ENCODE peak calls at places on chromosomes 12 and 14, in six cellular contexts. B, M, O, N, V and W are unnamed samples.

GRCh38 chr14:50864911-50865310 is 6.9 kb upstream of the ABHD12B start:
- DNase-seq in B (no peak), M (no peak), O (no peak), N (no peak), V (no peak), W (no peak)

GRCh38 chr14:103501921-103502669 is 20.5 kb downstream of the CKB start:
- DNase-seq in B (peak), M (no peak), O (no peak), N (no peak), V (no peak), W (no peak)

GRCh38 chr12:88955541-88955940 is 375.3 kb upstream of the KITLG start:
- DNase-seq in B (no peak), M (no peak), O (no peak), N (no peak), V (no peak), W (no peak)

GRCh38 chr12:120536064-120536791 is 2.1 kb downstream of the RNF10 start:
- DNase-seq in B (no peak), M (no peak), O (no peak), N (no peak), V (peak), W (no peak)

GRCh38 chr12:99745895-99746294 is 98.3 kb downstream of the GARIN6 start:
- DNase-seq in B (no peak), M (no peak), O (no peak), N (no peak), V (no peak), W (no peak)

GRCh38 chr14:104856157-104856868 is 8.8 kb upstream of the CEP170B start:
- DNase-seq in B (peak), M (no peak), O (no peak), N (no peak), V (no peak), W (peak)

GRCh38 chr14:83316356-83316755 is 1782.7 kb upstream of the SEL1L start:
- DNase-seq in B (no peak), M (no peak), O (no peak), N (no peak), V (no peak), W (no peak)

GRCh38 chr14:96362965-96363750 is at the start of the genes ATG2B and GSKIP:
- DNase-seq in B (peak), M (peak), O (peak), N (peak), V (peak), W (peak)

GRCh38 chr12:95674631-95675030 is 115.9 kb downstream of the NTN4 start:
- DNase-seq in B (no peak), M (no peak), O (peak), N (peak), V (no peak), W (no peak)

GRCh38 chr12:106780010-106780625 is 5.6 kb downstream of the RIC8B start:
- DNase-seq in B (no peak), M (no peak), O (peak), N (no peak), V (no peak), W (no peak)

GRCh38 chr12:121582583-121583333 is 1.9 kb upstream of the KDM2B start:
- DNase-seq in B (no peak), M (no peak), O (no peak), N (no peak), V (no peak), W (no peak)

GRCh38 chr12:6927999-6928702 is 392 bp downstream of the ATN1 start:
- DNase-seq in B (no peak), M (no peak), O (no peak), N (no peak), V (no peak), W (no peak)

GRCh38 chr14:22549981-22550670 is 38.9 kb downstream of the DAD1 start:
- DNase-seq in B (no peak), M (no peak), O (peak), N (no peak), V (peak), W (no peak)

GRCh38 chr12:87439990-87440827 is 589.0 kb downstream of the C12orf50 start:
- DNase-seq in B (no peak), M (no peak), O (peak), N (no peak), V (no peak), W (no peak)

GRCh38 chr12:128408669-128409068 is 141.7 kb downstream of the TMEM132C start:
- DNase-seq in B (no peak), M (no peak), O (no peak), N (peak), V (no peak), W (no peak)

GRCh38 chr14:49975286-49975685 is 82.4 kb downstream of the ARF6 start:
- DNase-seq in B (no peak), M (no peak), O (peak), N (no peak), V (no peak), W (no peak)

GRCh38 chr12:51837286-51837685 is 11.2 kb downstream of the FIGNL2 start:
- DNase-seq in B (no peak), M (no peak), O (no peak), N (no peak), V (no peak), W (no peak)

GRCh38 chr14:81889529-81889928 is 355.9 kb upstream of the SEL1L start:
- DNase-seq in B (no peak), M (no peak), O (no peak), N (no peak), V (no peak), W (no peak)

GRCh38 chr14:29930283-29930682 is 2.6 kb upstream of the PRKD1 start:
- DNase-seq in B (no peak), M (no peak), O (peak), N (no peak), V (no peak), W (no peak)

GRCh38 chr14:68075382-68076029 is 255.9 kb downstream of the RAD51B start:
- DNase-seq in B (no peak), M (no peak), O (no peak), N (no peak), V (no peak), W (no peak)

DNA sequence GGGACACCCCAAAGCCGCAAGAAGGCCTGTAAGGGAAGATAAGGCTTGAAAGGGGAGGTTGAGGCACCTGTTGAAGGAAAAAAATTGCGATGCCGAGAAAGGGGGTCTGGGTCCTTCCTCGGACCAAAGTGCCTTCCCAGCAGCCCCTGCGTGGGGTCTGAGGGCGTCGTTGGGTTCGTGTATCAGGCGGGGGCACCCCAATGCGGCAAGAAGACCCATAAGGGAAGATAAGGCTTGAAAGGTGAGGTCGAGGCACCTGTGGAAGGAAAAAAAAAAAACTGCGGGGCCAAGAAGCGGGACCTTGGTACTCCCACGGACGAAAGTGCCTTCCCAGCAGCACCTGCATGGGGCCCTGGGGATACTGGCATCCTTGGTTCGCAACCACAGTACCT is 277.5 kb downstream of the ALG10 start:
- DNase-seq in B (no peak), M (no peak), O (no peak), N (no peak), V (no peak), W (no peak)
- TF ChIP-seq CTCF in B (no peak), M (no peak), O (no peak), N (no peak), V (no peak), W (no peak)

DNA sequence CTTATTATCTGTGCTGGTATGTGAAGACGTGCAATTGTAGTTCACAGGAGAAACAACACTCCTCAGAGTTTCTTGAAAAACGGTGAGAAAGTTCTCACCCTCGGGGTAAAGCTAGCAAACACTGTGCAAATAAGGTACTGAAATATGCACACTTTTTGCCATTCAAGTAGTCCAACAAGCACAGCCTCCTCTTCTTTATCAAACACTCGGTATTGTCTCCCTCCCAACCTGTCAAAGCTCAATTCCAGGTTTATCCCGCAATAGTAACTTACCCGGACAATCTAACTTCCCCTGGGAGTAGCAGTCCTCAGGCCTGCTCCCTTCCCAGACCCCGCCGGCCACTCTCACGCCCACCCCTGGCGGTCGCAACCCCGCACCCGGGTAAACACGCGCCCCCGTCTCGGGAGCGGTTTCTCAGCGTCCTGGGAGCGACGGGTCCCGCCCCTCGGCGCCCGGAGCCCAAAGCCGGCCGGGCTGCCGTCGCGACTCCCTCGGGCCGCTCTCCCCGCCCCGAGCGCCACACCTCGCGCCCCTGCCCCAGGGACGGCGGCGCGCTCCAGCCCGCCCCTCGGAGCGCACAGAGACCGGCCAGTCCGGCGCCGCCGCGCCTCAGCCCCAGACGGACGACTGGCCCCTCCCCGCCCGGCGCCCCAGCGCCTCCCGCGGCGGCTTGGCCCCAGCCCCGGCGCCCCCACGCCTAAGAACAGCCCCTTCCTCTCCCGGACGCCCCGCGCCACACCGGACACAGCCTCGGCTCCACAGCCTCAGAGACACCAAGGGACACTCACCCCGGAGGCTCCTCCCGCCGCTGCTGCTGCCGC is 594 bp downstream of the BTBD7 start:
- DNase-seq in B (no peak), M (peak), O (no peak), N (peak), V (no peak), W (peak)
- TF ChIP-seq CTCF in B (no peak), M (no peak), O (peak), N (peak), V (no peak), W (peak)

DNA sequence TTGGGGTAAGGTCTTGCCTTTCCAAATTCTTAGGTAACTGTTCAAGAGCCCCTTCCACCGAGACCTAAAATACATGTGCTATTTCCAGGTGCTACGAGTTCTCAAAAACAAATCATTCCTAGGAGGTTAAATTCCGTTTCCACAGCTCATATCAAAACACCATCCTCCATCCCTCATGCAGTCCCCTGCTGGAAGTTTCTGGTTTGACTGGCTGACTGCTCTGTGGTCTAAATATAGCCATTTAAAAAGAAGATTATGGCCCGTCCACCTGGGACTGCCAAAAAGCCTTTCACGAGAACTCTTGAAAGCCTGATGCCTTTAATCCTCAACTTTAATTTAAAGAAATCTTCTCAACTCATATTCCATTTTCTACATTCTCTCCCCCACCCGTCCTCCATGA is 201.5 kb upstream of the MYL2 start:
- DNase-seq in B (no peak), M (no peak), O (no peak), N (no peak), V (no peak), W (no peak)
- TF ChIP-seq CTCF in B (no peak), M (no peak), O (no peak), N (no peak), V (no peak), W (peak)

GRCh38 chr12:113870890-113871289 is 95.2 kb downstream of the RBM19 start:
- DNase-seq in B (no peak), M (no peak), O (no peak), N (no peak), V (no peak), W (no peak)

GRCh38 chr12:113870035-113870434 is 96.1 kb downstream of the RBM19 start:
- DNase-seq in B (no peak), M (no peak), O (no peak), N (no peak), V (no peak), W (no peak)

GRCh38 chr12:113868365-113868764 is 97.8 kb downstream of the RBM19 start:
- DNase-seq in B (no peak), M (no peak), O (no peak), N (no peak), V (no peak), W (no peak)

GRCh38 chr12:113866496-113866895 is 99.6 kb downstream of the RBM19 start:
- DNase-seq in B (no peak), M (no peak), O (no peak), N (no peak), V (no peak), W (no peak)

GRCh38 chr12:113867258-113867657 is 98.9 kb downstream of the RBM19 start:
- DNase-seq in B (no peak), M (no peak), O (no peak), N (peak), V (no peak), W (no peak)
- TF ChIP-seq CTCF in B (no peak), M (peak), O (peak), N (peak), V (no peak), W (peak)

GRCh38 chr12:57724936-57725740 is 13.4 kb downstream of the AGAP2 start:
- DNase-seq in B (no peak), M (peak), O (no peak), N (no peak), V (no peak), W (peak)

GRCh38 chr12:57727758-57728395 is 10.7 kb downstream of the AGAP2 start:
- DNase-seq in B (no peak), M (peak), O (no peak), N (no peak), V (no peak), W (no peak)

GRCh38 chr12:57726151-57726883 is 12.2 kb downstream of the AGAP2 start:
- DNase-seq in B (peak), M (peak), O (peak), N (peak), V (no peak), W (peak)

GRCh38 chr12:57725851-57726150 is 12.7 kb downstream of the AGAP2 start:
- DNase-seq in B (no peak), M (no peak), O (no peak), N (no peak), V (no peak), W (no peak)

DNA sequence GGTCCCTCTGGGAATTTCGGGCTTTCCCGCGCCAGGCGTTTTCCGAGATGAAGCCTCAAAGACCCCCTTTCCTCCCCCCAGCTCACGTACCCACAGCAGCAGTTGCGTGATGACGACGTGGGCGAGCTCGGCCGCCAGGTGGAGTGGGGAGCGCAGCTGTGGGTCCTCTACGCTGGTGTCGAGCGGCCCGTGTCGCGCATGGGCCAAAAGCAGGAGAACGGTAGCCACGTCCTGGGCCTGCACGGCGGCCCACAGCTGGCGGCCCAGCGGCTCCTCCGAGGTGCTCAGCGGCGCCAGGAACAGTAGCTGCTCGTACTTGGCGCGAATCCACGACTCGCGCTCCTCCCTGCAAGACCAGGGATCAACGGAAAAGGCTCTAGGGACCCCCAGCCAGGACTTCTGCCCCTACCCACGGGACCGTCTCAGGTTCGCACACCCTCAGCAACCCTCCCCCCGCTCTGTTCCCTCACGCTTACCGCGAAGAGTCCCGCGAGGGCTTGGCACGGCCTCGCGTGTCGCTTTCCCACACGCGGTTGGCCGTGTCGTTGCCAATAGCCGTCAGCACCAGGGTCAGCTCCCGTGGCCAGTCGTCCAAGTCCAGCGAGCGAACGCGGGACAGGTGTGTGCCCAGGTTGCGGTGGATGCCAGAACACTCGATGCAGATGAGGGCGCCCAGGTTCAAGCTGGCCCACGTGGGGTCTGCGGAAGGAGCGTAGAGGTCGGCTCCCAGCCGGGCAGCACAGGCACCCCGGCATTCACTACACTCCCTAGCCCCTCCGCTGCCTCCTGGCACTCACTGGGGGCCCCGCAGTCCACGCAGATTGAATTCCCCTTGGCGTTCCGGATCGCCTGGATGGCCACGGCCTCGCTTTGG is 11.4 kb downstream of the AGAP2 start:
- DNase-seq in B (no peak), M (peak), O (no peak), N (peak), V (no peak), W (peak)
- TF ChIP-seq CTCF in B (no peak), M (peak), O (peak), N (no peak), V (no peak), W (peak)

GRCh38 chr12:100926669-100927248 is 132.2 kb downstream of the ANO4 start:
- DNase-seq in B (no peak), M (no peak), O (no peak), N (peak), V (no peak), W (no peak)
- TF ChIP-seq CTCF in B (no peak), M (peak), O (peak), N (no peak), V (no peak), W (peak)

DNA sequence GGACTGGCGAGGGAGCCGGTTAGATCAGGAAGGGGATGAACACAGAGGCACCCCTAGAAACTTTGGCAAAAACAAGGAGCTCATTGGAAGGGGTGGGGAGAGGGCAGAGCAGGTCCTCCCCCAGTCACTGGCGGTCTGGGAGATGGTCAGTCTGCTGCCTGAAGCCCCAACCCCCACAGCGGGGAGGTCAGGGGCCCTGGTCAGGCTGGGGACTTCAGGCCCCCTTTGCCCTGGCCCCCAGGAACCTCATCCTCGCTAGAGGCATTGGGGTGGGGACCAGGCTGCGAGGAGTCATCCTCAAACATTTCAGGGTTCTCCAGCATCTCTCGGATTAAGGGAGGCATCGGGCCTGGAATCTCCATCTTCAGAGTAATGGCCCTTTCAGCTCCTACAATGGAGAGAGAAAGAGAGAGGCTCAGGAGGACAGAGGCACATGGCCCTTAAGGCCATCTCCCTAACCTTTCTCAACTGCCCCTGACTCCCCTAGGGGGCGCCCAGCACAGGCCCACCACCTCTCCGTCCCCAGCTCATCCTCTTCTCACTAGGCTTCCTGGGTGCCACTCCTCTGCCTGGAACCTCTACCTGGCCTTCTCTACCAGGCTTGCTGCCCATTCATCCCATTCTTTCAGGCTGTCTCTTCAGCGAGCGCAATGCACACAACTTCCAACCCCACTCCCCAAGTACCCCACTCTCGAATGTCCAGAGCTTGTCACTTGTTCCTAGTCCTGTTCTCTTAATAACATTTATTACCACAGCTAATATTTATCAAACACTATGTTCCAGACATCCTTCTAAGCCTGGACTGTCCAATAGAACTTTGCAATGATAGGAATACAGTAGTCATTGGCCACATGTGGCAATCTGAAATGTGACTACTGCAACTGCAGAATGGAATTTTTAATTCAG is 4.7 kb upstream of the ITGB7 start:
- DNase-seq in B (no peak), M (no peak), O (no peak), N (peak), V (no peak), W (no peak)
- TF ChIP-seq CTCF in B (no peak), M (peak), O (peak), N (peak), V (no peak), W (peak)